ENCODE peak calls at places on chromosomes 4 and X, in ten cellular contexts. One of them, this sample, is unnamed.

GRCh38 chrX:44227981-44228380 is 115.5 kb downstream of the EFHC2 start:
- DNase-seq in NCI-H2029: no peak
- DNase-seq in endothelial cell of umbilical vein: no peak
- DNase-seq in epithelial cell of esophagus: no peak
- DNase-seq in tibial nerve: no peak
- DNase-seq in HepG2: no peak
- DNase-seq in cerebellar cortex: no peak
- DNase-seq in neural crest cell: no peak
- DNase-seq in effector memory CD4-positive, alpha-beta T cell: no peak
- DNase-seq in A549: no peak
- DNase-seq in this sample: no peak

GRCh38 chr4:55435136-55435535 is 39.4 kb downstream of the TMEM165 start:
- DNase-seq in cerebellar cortex: no peak
- DNase-seq in A549: no peak
- DNase-seq in NCI-H2029: no peak
- DNase-seq in epithelial cell of esophagus: peak; percentile 32
- DNase-seq in tibial nerve: no peak
- DNase-seq in neural crest cell: no peak
- DNase-seq in HepG2: no peak
- DNase-seq in effector memory CD4-positive, alpha-beta T cell: no peak
- DNase-seq in endothelial cell of umbilical vein: peak; percentile 69
- DNase-seq in this sample: no peak

GRCh38 chrX:10157545-10157944 is 770 bp downstream of the CLCN4 start:
- DNase-seq in NCI-H2029: no peak
- DNase-seq in tibial nerve: no peak
- DNase-seq in cerebellar cortex: peak; percentile 9
- DNase-seq in effector memory CD4-positive, alpha-beta T cell: no peak
- DNase-seq in neural crest cell: no peak
- DNase-seq in epithelial cell of esophagus: peak; percentile 11
- DNase-seq in endothelial cell of umbilical vein: peak; percentile 56
- DNase-seq in HepG2: no peak
- DNase-seq in A549: no peak
- DNase-seq in this sample: no peak

GRCh38 chr4:158371158-158371557 is 150.5 kb upstream of the RXFP1 start:
- DNase-seq in tibial nerve: no peak
- DNase-seq in neural crest cell: no peak
- DNase-seq in cerebellar cortex: no peak
- DNase-seq in HepG2: no peak
- DNase-seq in NCI-H2029: no peak
- DNase-seq in epithelial cell of esophagus: peak; percentile 51
- DNase-seq in endothelial cell of umbilical vein: peak; percentile 66
- DNase-seq in A549: peak; percentile 1
- DNase-seq in effector memory CD4-positive, alpha-beta T cell: no peak
- DNase-seq in this sample: no peak

GRCh38 chr4:147480891-147481576 is at the start of gene EDNRA:
- DNase-seq in A549: peak; percentile 8
- DNase-seq in HepG2: no peak
- DNase-seq in cerebellar cortex: no peak
- DNase-seq in epithelial cell of esophagus: peak; percentile 51
- DNase-seq in neural crest cell: peak; percentile 33
- DNase-seq in effector memory CD4-positive, alpha-beta T cell: no peak
- DNase-seq in NCI-H2029: no peak
- DNase-seq in tibial nerve: no peak
- DNase-seq in endothelial cell of umbilical vein: no peak
- DNase-seq in this sample: no peak

GRCh38 chr4:7398104-7398423 is 36.7 kb downstream of the PSAPL1 start:
- DNase-seq in effector memory CD4-positive, alpha-beta T cell: no peak
- DNase-seq in A549: no peak
- DNase-seq in NCI-H2029: peak; percentile 97
- DNase-seq in epithelial cell of esophagus: peak; percentile 1
- DNase-seq in tibial nerve: no peak
- DNase-seq in endothelial cell of umbilical vein: no peak
- DNase-seq in cerebellar cortex: no peak
- DNase-seq in HepG2: no peak
- DNase-seq in neural crest cell: no peak
- DNase-seq in this sample: no peak

GRCh38 chr4:113368056-113368455 is 318.6 kb downstream of the ANK2 start:
- DNase-seq in effector memory CD4-positive, alpha-beta T cell: no peak
- DNase-seq in endothelial cell of umbilical vein: no peak
- DNase-seq in tibial nerve: no peak
- DNase-seq in neural crest cell: no peak
- DNase-seq in epithelial cell of esophagus: peak; percentile 24
- DNase-seq in HepG2: no peak
- DNase-seq in A549: no peak
- DNase-seq in cerebellar cortex: no peak
- DNase-seq in NCI-H2029: no peak
- DNase-seq in this sample: no peak

GRCh38 chr4:39548425-39549067 is 21.3 kb upstream of the UGDH start:
- DNase-seq in tibial nerve: no peak
- DNase-seq in A549: no peak
- DNase-seq in neural crest cell: no peak
- DNase-seq in endothelial cell of umbilical vein: no peak
- DNase-seq in HepG2: no peak
- DNase-seq in NCI-H2029: no peak
- DNase-seq in cerebellar cortex: no peak
- DNase-seq in effector memory CD4-positive, alpha-beta T cell: no peak
- DNase-seq in epithelial cell of esophagus: no peak
- DNase-seq in this sample: no peak

GRCh38 chr4:107736924-107737448 is 17.0 kb upstream of the PAPSS1 start:
- DNase-seq in A549: peak; percentile 31
- DNase-seq in effector memory CD4-positive, alpha-beta T cell: peak; percentile 18
- DNase-seq in HepG2: peak; percentile 69
- DNase-seq in tibial nerve: no peak
- DNase-seq in endothelial cell of umbilical vein: peak; percentile 58
- DNase-seq in NCI-H2029: peak; percentile 26
- DNase-seq in neural crest cell: peak; percentile 68
- DNase-seq in epithelial cell of esophagus: peak; percentile 54
- DNase-seq in cerebellar cortex: peak; percentile 61
- DNase-seq in this sample: peak; percentile 41

GRCh38 chrX:100494974-100495373 is 84.9 kb upstream of the PCDH19 start:
- DNase-seq in neural crest cell: no peak
- DNase-seq in epithelial cell of esophagus: peak; percentile 30
- DNase-seq in effector memory CD4-positive, alpha-beta T cell: no peak
- DNase-seq in cerebellar cortex: no peak
- DNase-seq in tibial nerve: no peak
- DNase-seq in NCI-H2029: no peak
- DNase-seq in endothelial cell of umbilical vein: no peak
- DNase-seq in HepG2: no peak
- DNase-seq in A549: no peak
- DNase-seq in this sample: no peak

GRCh38 chr4:74391346-74391745 is 26.4 kb downstream of the EREG start:
- DNase-seq in cerebellar cortex: no peak
- DNase-seq in neural crest cell: no peak
- DNase-seq in tibial nerve: no peak
- DNase-seq in epithelial cell of esophagus: no peak
- DNase-seq in endothelial cell of umbilical vein: no peak
- DNase-seq in HepG2: no peak
- DNase-seq in A549: no peak
- DNase-seq in effector memory CD4-positive, alpha-beta T cell: no peak
- DNase-seq in NCI-H2029: no peak
- DNase-seq in this sample: no peak

GRCh38 chr4:17941731-17942130 is 79.8 kb downstream of the LCORL start:
- DNase-seq in epithelial cell of esophagus: peak; percentile 53
- DNase-seq in NCI-H2029: no peak
- DNase-seq in HepG2: no peak
- DNase-seq in tibial nerve: no peak
- DNase-seq in endothelial cell of umbilical vein: peak; percentile 55
- DNase-seq in cerebellar cortex: no peak
- DNase-seq in A549: no peak
- DNase-seq in neural crest cell: no peak
- DNase-seq in effector memory CD4-positive, alpha-beta T cell: no peak
- DNase-seq in this sample: no peak

GRCh38 chrX:123477673-123478072 is 255.2 kb downstream of the THOC2 start:
- DNase-seq in endothelial cell of umbilical vein: no peak
- DNase-seq in A549: no peak
- DNase-seq in tibial nerve: no peak
- DNase-seq in effector memory CD4-positive, alpha-beta T cell: no peak
- DNase-seq in HepG2: no peak
- DNase-seq in epithelial cell of esophagus: no peak
- DNase-seq in neural crest cell: no peak
- DNase-seq in NCI-H2029: no peak
- DNase-seq in cerebellar cortex: no peak
- DNase-seq in this sample: no peak

GRCh38 chrX:22666441-22666840 is 333.3 kb upstream of the DDX53 start:
- DNase-seq in endothelial cell of umbilical vein: peak; percentile 14
- DNase-seq in effector memory CD4-positive, alpha-beta T cell: no peak
- DNase-seq in HepG2: peak; percentile 12
- DNase-seq in A549: no peak
- DNase-seq in NCI-H2029: no peak
- DNase-seq in epithelial cell of esophagus: peak; percentile 27
- DNase-seq in tibial nerve: no peak
- DNase-seq in cerebellar cortex: no peak
- DNase-seq in neural crest cell: no peak
- DNase-seq in this sample: peak; percentile 4

GRCh38 chrX:75230296-75230695 is 43.6 kb upstream of the UPRT start:
- DNase-seq in cerebellar cortex: no peak
- DNase-seq in tibial nerve: no peak
- DNase-seq in HepG2: no peak
- DNase-seq in NCI-H2029: no peak
- DNase-seq in epithelial cell of esophagus: peak; percentile 1
- DNase-seq in effector memory CD4-positive, alpha-beta T cell: no peak
- DNase-seq in endothelial cell of umbilical vein: no peak
- DNase-seq in A549: no peak
- DNase-seq in neural crest cell: no peak
- DNase-seq in this sample: no peak

GRCh38 chr4:85151786-85152185 is 185.3 kb upstream of the WDFY3 start:
- DNase-seq in HepG2: no peak
- DNase-seq in cerebellar cortex: no peak
- DNase-seq in NCI-H2029: no peak
- DNase-seq in tibial nerve: no peak
- DNase-seq in epithelial cell of esophagus: no peak
- DNase-seq in endothelial cell of umbilical vein: no peak
- DNase-seq in neural crest cell: no peak
- DNase-seq in A549: no peak
- DNase-seq in effector memory CD4-positive, alpha-beta T cell: no peak
- DNase-seq in this sample: no peak

GRCh38 chr4:24053906-24054305 is 164.1 kb upstream of the PPARGC1A start:
- DNase-seq in neural crest cell: no peak
- DNase-seq in A549: no peak
- DNase-seq in NCI-H2029: no peak
- DNase-seq in effector memory CD4-positive, alpha-beta T cell: no peak
- DNase-seq in epithelial cell of esophagus: no peak
- DNase-seq in HepG2: no peak
- DNase-seq in tibial nerve: no peak
- DNase-seq in endothelial cell of umbilical vein: no peak
- DNase-seq in cerebellar cortex: no peak
- DNase-seq in this sample: no peak

This sample was measured in HuH-7.